ENCODE peak calls at places on chromosomes 7 and 10, in six cellular contexts. S, U, Q, N, C and V are unnamed samples.

GRCh38 chr7:124263232-124263827 is 230.5 kb upstream of the TMEM229A start:
- DNase-seq in S (no peak), U (no peak), Q (peak; percentile 35), N (no peak), C (no peak), V (no peak)

GRCh38 chr10:119502214-119502613 is 40.3 kb downstream of the RGS10 start:
- DNase-seq in S (no peak), U (no peak), Q (peak; percentile 47), N (no peak), C (no peak), V (no peak)

GRCh38 chr7:116500071-116500853 is 724 bp downstream of the CAV2 start:
- DNase-seq in S (peak; percentile 72), U (no peak), Q (peak; percentile 8), N (peak; percentile 69), C (no peak), V (peak; percentile 71)

GRCh38 chr10:70588852-70589570 is 13.5 kb downstream of the PRF1 start:
- DNase-seq in S (no peak), U (no peak), Q (no peak), N (no peak), C (no peak), V (no peak)

GRCh38 chr10:34593955-34594354 is 221.1 kb downstream of the PARD3 start:
- DNase-seq in S (no peak), U (no peak), Q (no peak), N (no peak), C (no peak), V (no peak)

GRCh38 chr10:87503892-87504291 is 801 bp upstream of the MINPP1 start:
- DNase-seq in S (no peak), U (no peak), Q (no peak), N (peak; percentile 73), C (no peak), V (no peak)

GRCh38 chr7:77455334-77455733 is 39.2 kb upstream of the GSAP start:
- DNase-seq in S (peak; percentile 62), U (peak; percentile 97), Q (no peak), N (peak; percentile 97), C (no peak), V (no peak)

GRCh38 chr7:41624818-41625217 is 78.1 kb downstream of the INHBA start:
- DNase-seq in S (no peak), U (peak; percentile 10), Q (no peak), N (peak; percentile 60), C (no peak), V (no peak)

GRCh38 chr10:130843051-130843653 is 468.4 kb downstream of the TCERG1L start:
- DNase-seq in S (no peak), U (no peak), Q (no peak), N (no peak), C (no peak), V (no peak)